ENCODE peak calls at places on chromosome 15, in nine cellular contexts. P, E, K, G, Y, L, D, F and H are unnamed samples. For H3K9me3 and H3K4me1, the result is how much of the 10 kb centered on the place peaks cover.

GRCh38 chr15:72379856-72380255 is 4.0 kb upstream of the HEXA start:
- DNase-seq in F (no peak), L (no peak), P (no peak), K (no peak), D (no peak), G (no peak), Y (no peak), E (no peak), H (peak)

GRCh38 chr15:90036806-90037509 is 35.8 kb downstream of the ZNF710 start:
- DNase-seq in L (no peak), K (no peak), D (no peak), Y (no peak), P (peak), E (no peak), F (no peak), G (peak), H (no peak)

GRCh38 chr15:101201411-101202174 is 50.3 kb downstream of the CHSY1 start:
- DNase-seq in L (peak), Y (no peak), P (peak), D (peak), K (peak), F (peak), E (peak), G (peak), H (no peak)

GRCh38 chr15:92883643-92884458 is 16.3 kb upstream of the CHD2 start:
- DNase-seq in E (no peak), Y (no peak), D (peak), L (peak), K (no peak), F (no peak), P (no peak), G (no peak), H (peak)

GRCh38 chr15:69531302-69532027 is 78.8 kb downstream of the RPLP1 start:
- DNase-seq in F (no peak), P (peak), E (no peak), L (no peak), Y (no peak), K (no peak), D (peak), G (no peak), H (no peak)

GRCh38 chr15:72936237-72936636 is 116.0 kb upstream of the NEO1 start:
- DNase-seq in G (no peak), E (no peak), P (no peak), Y (no peak), K (no peak), L (no peak), F (no peak), D (no peak), H (no peak)

GRCh38 chr15:31306426-31307269 is 20.0 kb upstream of the KLF13 start:
- DNase-seq in K (peak), Y (no peak), E (no peak), F (peak), L (peak), D (peak), G (peak), P (peak), H (no peak)

GRCh38 chr15:44427756-44428724 is 611 bp downstream of the CTDSPL2 start:
- DNase-seq in E (no peak), F (no peak), P (no peak), K (no peak), G (no peak), L (peak), D (peak), Y (no peak), H (peak)

GRCh38 chr15:89554247-89554646 is 21.0 kb upstream of the TICRR start:
- DNase-seq in E (no peak), D (no peak), P (no peak), Y (no peak), G (no peak), K (no peak), F (no peak), L (no peak), H (no peak)

GRCh38 chr15:50138391-50138790 is 19.4 kb upstream of the ATP8B4 start:
- DNase-seq in E (no peak), G (no peak), D (no peak), Y (no peak), P (no peak), K (no peak), L (no peak), F (no peak), H (no peak)

GRCh38 chr15:101049856-101050646 is 130.9 kb downstream of the LRRK1 start:
- DNase-seq in K (no peak), P (peak), L (peak), D (no peak), F (no peak), G (peak), E (peak), Y (no peak), H (no peak)

GRCh38 chr15:59371458-59372351 is 966 bp downstream of the MYO1E start:
- DNase-seq in D (no peak), E (no peak), G (peak), F (peak), P (peak), Y (no peak), L (peak), K (no peak), H (peak)

GRCh38 chr15:70720228-70721016 is 42.9 kb downstream of the UACA start:
- DNase-seq in Y (no peak), D (no peak), P (no peak), K (no peak), L (peak), G (no peak), F (no peak), E (no peak), H (no peak)

GRCh38 chr15:77336006-77336405 is 83.9 kb downstream of the PEAK1 start:
- DNase-seq in Y (no peak), E (no peak), K (no peak), G (no peak), D (no peak), L (no peak), P (no peak), F (no peak), H (no peak)

GRCh38 chr15:98528056-98528725 is 120.1 kb upstream of the IGF1R start:
- DNase-seq in Y (no peak), G (no peak), F (no peak), E (no peak), L (no peak), P (no peak), D (no peak), K (no peak), H (no peak)

GRCh38 chr15:81751321-81751720 is 294.5 kb downstream of the MEX3B start:
- DNase-seq in Y (no peak), K (no peak), E (no peak), D (no peak), L (no peak), G (no peak), F (no peak), P (no peak), H (no peak)

GRCh38 chr15:80773122-80773551 is 6.0 kb upstream of the CEMIP start:
- DNase-seq in L (no peak), F (no peak), E (no peak), Y (no peak), D (peak), G (no peak), P (no peak), K (no peak), H (no peak)

GRCh38 chr15:100759116-100759515 is 120.5 kb upstream of the ALDH1A3 start:
- DNase-seq in D (peak), P (no peak), F (no peak), E (no peak), K (no peak), Y (no peak), L (peak), G (no peak), H (no peak)

GRCh38 chr15:79282371-79283251 is at the start of gene ANKRD34C:
- DNase-seq in K (no peak), E (no peak), Y (no peak), G (no peak), L (no peak), P (peak), D (no peak), F (peak), H (no peak)

GRCh38 chr15:95880630-95881029 is 449.9 kb upstream of the NR2F2 start:
- DNase-seq in P (no peak), D (peak), G (no peak), E (no peak), K (no peak), F (no peak), L (no peak), Y (no peak), H (no peak)

GRCh38 chr15:73906346-73907017 is 19.8 kb upstream of the LOXL1 start:
- DNase-seq in Y (no peak), E (no peak), K (no peak), L (no peak), G (no peak), D (peak), F (no peak), P (no peak), H (peak)

GRCh38 chr15:87362531-87362930 is 894.0 kb downstream of the NTRK3 start:
- DNase-seq in P (no peak), K (no peak), L (no peak), E (no peak), D (peak), F (no peak), Y (no peak), G (no peak), H (no peak)
- H3K9me3 ChIP-seq in P (under half), K (under half), L (under half), E (under half), D (under half), F (under half), Y (under half), G (under half), H (under half)

DNA sequence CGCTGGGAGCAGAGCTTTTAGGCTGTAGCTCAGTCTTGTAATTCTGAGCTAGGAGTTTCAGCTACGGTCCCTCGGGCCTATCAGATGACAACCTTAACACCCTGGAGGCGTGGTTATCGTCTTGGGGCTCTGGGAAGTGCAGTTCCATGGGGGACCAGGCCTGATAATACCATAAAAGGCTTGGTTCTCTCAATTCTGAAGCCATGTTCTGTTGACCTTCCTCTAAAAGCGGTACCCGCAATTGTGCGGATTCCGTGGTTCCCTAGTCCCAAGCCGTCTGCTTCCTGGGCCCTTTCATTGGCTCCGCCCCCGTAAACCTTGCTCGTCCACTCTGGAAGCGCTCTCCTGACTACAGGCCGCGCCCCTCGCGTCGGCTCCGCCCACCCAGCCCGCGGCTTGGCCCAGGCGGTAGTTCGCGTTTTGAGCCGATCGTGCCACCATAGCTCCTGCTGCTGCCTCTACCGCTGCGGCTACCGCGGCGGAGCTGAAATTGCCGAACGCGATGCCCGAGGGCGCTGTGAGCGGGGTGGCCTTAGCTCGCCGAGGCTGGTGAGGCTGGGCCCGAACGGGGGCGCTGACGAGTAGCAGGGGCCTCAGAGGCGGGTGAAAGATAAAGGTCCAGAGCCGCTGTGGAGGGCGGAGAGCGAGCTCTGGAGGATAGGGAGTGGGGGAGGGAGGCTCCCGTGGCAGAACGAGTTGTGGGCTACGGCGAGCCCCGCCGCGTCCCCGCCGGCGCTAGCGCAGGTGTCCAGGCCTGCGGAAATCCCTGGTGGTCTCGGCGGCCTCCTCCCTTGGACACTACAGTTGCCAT is at the start of gene MAPKBP1:
- DNase-seq in D (peak), Y (peak), F (peak), K (peak), P (peak), E (peak), L (peak), G (peak), H (peak)
- H3K4me1 ChIP-seq in D (under half), Y (under half), F (under half), K (under half), P (under half), E (under half), L (under half), G (half or more), H (under half)

GRCh38 chr15:20644896-20645295 is 103.3 kb upstream of the GOLGA6L6 start:
- DNase-seq in P (no peak), L (no peak), D (no peak), G (no peak), Y (no peak), K (no peak), F (no peak), E (no peak), H (no peak)
- H3K9me3 ChIP-seq in P (half or more), L (under half), D (under half), G (under half), Y (under half), K (under half), F (under half), E (under half), H (under half)

GRCh38 chr15:34335176-34335575 is 2.4 kb downstream of the SLC12A6 start:
- DNase-seq in E (no peak), P (no peak), L (no peak), G (no peak), K (no peak), Y (no peak), D (no peak), F (no peak), H (no peak)
- H3K4me1 ChIP-seq in E (under half), P (under half), L (under half), G (under half), K (under half), Y (half or more), D (under half), F (under half), H (under half)

GRCh38 chr15:20358066-20358780 is 183.4 kb downstream of the GOLGA6L6 start:
- DNase-seq in Y (no peak), L (peak), K (no peak), D (no peak), P (no peak), F (peak), G (peak), E (peak), H (no peak)
- H3K9me3 ChIP-seq in Y (under half), L (under half), K (under half), D (under half), P (half or more), F (under half), G (under half), E (under half), H (under half)

GRCh38 chr15:40931300-40932142 is 2.4 kb downstream of the DLL4 start:
- DNase-seq in F (no peak), Y (no peak), D (no peak), G (no peak), K (no peak), P (no peak), E (no peak), L (no peak), H (no peak)
- H3K4me1 ChIP-seq in F (under half), Y (under half), D (under half), G (under half), K (under half), P (under half), E (under half), L (half or more), H (under half)

GRCh38 chr15:52782514-52782913 is 7.6 kb downstream of the ONECUT1 start:
- DNase-seq in G (no peak), K (no peak), P (no peak), L (no peak), E (no peak), D (no peak), F (no peak), Y (no peak), H (no peak)
- H3K9me3 ChIP-seq in G (under half), K (under half), P (under half), L (under half), E (under half), D (under half), F (under half), Y (under half), H (under half)

DNA sequence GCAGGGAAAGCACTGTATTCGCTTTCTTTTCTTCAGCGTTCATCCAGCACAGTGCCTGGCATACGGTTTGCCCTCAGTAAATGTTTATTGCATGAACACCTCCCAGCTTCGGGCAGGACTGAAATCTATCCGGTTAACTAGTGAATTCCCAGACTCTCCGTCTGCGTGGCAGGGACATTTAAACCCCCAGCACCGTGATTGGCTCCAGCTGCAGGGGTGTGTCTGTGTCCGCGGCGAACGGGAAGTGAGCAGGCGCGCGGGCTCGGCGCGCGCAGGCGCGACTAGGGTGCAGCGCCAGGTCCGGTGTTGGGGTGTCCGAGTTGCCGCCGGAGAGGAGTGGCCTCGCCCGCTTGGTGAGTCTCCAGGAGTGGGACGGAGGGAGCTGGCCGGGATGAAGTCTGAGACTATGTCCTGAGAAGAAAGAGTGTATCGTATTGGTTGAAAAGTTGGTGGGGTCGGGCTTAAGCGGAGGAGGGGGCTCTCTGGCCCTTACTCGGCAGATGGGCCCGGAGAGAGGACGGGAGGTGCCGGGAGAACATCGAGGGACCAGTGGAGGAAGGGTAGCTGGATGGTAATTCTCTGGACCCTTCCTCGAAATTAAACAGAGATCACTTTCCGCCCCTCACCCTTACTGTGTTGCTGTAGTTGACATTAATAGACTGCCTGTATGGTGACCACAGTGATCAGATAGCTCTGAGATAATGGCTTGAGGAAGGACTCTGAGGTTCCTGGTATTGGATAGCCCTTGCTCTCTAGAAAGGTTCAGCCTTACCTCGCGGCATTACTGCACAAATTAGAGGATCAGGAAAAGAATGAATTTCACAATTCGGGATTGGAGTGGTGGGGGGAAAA is at the start of gene SNAP23:
- DNase-seq in D (peak), Y (peak), P (peak), E (peak), F (peak), L (peak), K (peak), G (peak), H (peak)
- H3K4me1 ChIP-seq in D (under half), Y (under half), P (under half), E (under half), F (under half), L (under half), K (under half), G (under half), H (under half)

GRCh38 chr15:26355671-26356070 is 417.2 kb downstream of the GABRB3 start:
- DNase-seq in E (no peak), Y (no peak), G (no peak), L (no peak), P (no peak), F (no peak), D (no peak), K (no peak), H (no peak)
- H3K9me3 ChIP-seq in E (under half), Y (under half), G (under half), L (under half), P (under half), F (under half), D (under half), K (under half), H (under half)

GRCh38 chr15:39781147-39781966 is 1.3 kb downstream of the FSIP1 start:
- DNase-seq in D (no peak), P (no peak), E (no peak), L (no peak), Y (no peak), K (no peak), G (no peak), F (no peak), H (no peak)
- H3K4me1 ChIP-seq in D (under half), P (under half), E (under half), L (under half), Y (under half), K (under half), G (under half), F (under half), H (under half)